ENCODE peak calls at places on chromosomes 13 and 19, in seven cellular contexts. One of them, this sample, is unnamed.

GRCh38 chr13:25217023-25217909 is 45.2 kb upstream of the AMER2 start:
- DNase-seq in NCI-H1436: no peak
- DNase-seq in sciatic nerve: peak
- DNase-seq in uterus: no peak
- DNase-seq in substantia nigra: no peak
- DNase-seq in putamen: no peak
- DNase-seq in activated T-cell treated with anti-CD3 and anti-CD28 coated beads, Interleukin-2, amount 50 U/mL, for 72 hours: peak
- DNase-seq in this sample: no peak

GRCh38 chr19:38977445-38978314 is 2.1 kb upstream of the FBXO17 start:
- DNase-seq in NCI-H1436: no peak
- DNase-seq in sciatic nerve: no peak
- DNase-seq in activated T-cell treated with anti-CD3 and anti-CD28 coated beads, Interleukin-2, amount 50 U/mL, for 72 hours: peak
- DNase-seq in uterus: no peak
- DNase-seq in putamen: no peak
- DNase-seq in substantia nigra: no peak
- DNase-seq in this sample: no peak

GRCh38 chr13:108266316-108266936 is 3.1 kb upstream of the TNFSF13B start:
- DNase-seq in substantia nigra: no peak
- DNase-seq in sciatic nerve: no peak
- DNase-seq in activated T-cell treated with anti-CD3 and anti-CD28 coated beads, Interleukin-2, amount 50 U/mL, for 72 hours: no peak
- DNase-seq in uterus: no peak
- DNase-seq in putamen: no peak
- DNase-seq in NCI-H1436: no peak
- DNase-seq in this sample: no peak

GRCh38 chr19:12779162-12779993 is 4.0 kb upstream of the HOOK2 start:
- DNase-seq in uterus: peak
- DNase-seq in sciatic nerve: peak
- DNase-seq in putamen: no peak
- DNase-seq in NCI-H1436: no peak
- DNase-seq in substantia nigra: no peak
- DNase-seq in activated T-cell treated with anti-CD3 and anti-CD28 coated beads, Interleukin-2, amount 50 U/mL, for 72 hours: peak
- DNase-seq in this sample: no peak

GRCh38 chr19:11699931-11700794 is 38.6 kb downstream of the ZNF823 start:
- DNase-seq in putamen: peak
- DNase-seq in substantia nigra: no peak
- DNase-seq in uterus: no peak
- DNase-seq in NCI-H1436: no peak
- DNase-seq in activated T-cell treated with anti-CD3 and anti-CD28 coated beads, Interleukin-2, amount 50 U/mL, for 72 hours: no peak
- DNase-seq in sciatic nerve: no peak
- DNase-seq in this sample: no peak

GRCh38 chr19:16213076-16213475 is 15.4 kb downstream of the AP1M1 start:
- DNase-seq in NCI-H1436: no peak
- DNase-seq in putamen: no peak
- DNase-seq in activated T-cell treated with anti-CD3 and anti-CD28 coated beads, Interleukin-2, amount 50 U/mL, for 72 hours: no peak
- DNase-seq in uterus: no peak
- DNase-seq in substantia nigra: no peak
- DNase-seq in sciatic nerve: no peak
- DNase-seq in this sample: no peak

GRCh38 chr19:17659996-17660395 is 28.2 kb downstream of the UNC13A start:
- DNase-seq in putamen: no peak
- DNase-seq in uterus: no peak
- DNase-seq in NCI-H1436: no peak
- DNase-seq in activated T-cell treated with anti-CD3 and anti-CD28 coated beads, Interleukin-2, amount 50 U/mL, for 72 hours: no peak
- DNase-seq in sciatic nerve: no peak
- DNase-seq in substantia nigra: no peak
- DNase-seq in this sample: no peak

GRCh38 chr19:35712910-35713845 is 4.6 kb upstream of the KMT2B start:
- DNase-seq in activated T-cell treated with anti-CD3 and anti-CD28 coated beads, Interleukin-2, amount 50 U/mL, for 72 hours: peak
- DNase-seq in sciatic nerve: no peak
- DNase-seq in uterus: no peak
- DNase-seq in substantia nigra: no peak
- DNase-seq in putamen: no peak
- DNase-seq in NCI-H1436: no peak
- DNase-seq in this sample: no peak

GRCh38 chr19:27765397-27765796 is 1447.6 kb downstream of the UQCRFS1 start:
- DNase-seq in activated T-cell treated with anti-CD3 and anti-CD28 coated beads, Interleukin-2, amount 50 U/mL, for 72 hours: no peak
- DNase-seq in uterus: no peak
- DNase-seq in NCI-H1436: no peak
- DNase-seq in substantia nigra: no peak
- DNase-seq in sciatic nerve: peak
- DNase-seq in putamen: no peak
- DNase-seq in this sample: no peak

GRCh38 chr19:3338541-3339181 is 27.7 kb upstream of the NFIC start:
- DNase-seq in sciatic nerve: no peak
- DNase-seq in activated T-cell treated with anti-CD3 and anti-CD28 coated beads, Interleukin-2, amount 50 U/mL, for 72 hours: peak
- DNase-seq in substantia nigra: no peak
- DNase-seq in NCI-H1436: no peak
- DNase-seq in putamen: no peak
- DNase-seq in uterus: peak
- DNase-seq in this sample: no peak

GRCh38 chr13:71968025-71968424 is 101.0 kb upstream of the DACH1 start:
- DNase-seq in uterus: no peak
- DNase-seq in NCI-H1436: no peak
- DNase-seq in putamen: no peak
- DNase-seq in sciatic nerve: no peak
- DNase-seq in substantia nigra: no peak
- DNase-seq in activated T-cell treated with anti-CD3 and anti-CD28 coated beads, Interleukin-2, amount 50 U/mL, for 72 hours: no peak
- DNase-seq in this sample: no peak

GRCh38 chr13:40776232-40776631 is 5.2 kb upstream of the MRPS31 start:
- DNase-seq in putamen: no peak
- DNase-seq in uterus: no peak
- DNase-seq in NCI-H1436: no peak
- DNase-seq in sciatic nerve: no peak
- DNase-seq in substantia nigra: no peak
- DNase-seq in activated T-cell treated with anti-CD3 and anti-CD28 coated beads, Interleukin-2, amount 50 U/mL, for 72 hours: no peak
- DNase-seq in this sample: no peak

GRCh38 chr19:17963936-17964691 is 2.8 kb upstream of the KCNN1 start:
- DNase-seq in sciatic nerve: no peak
- DNase-seq in NCI-H1436: no peak
- DNase-seq in putamen: no peak
- DNase-seq in substantia nigra: no peak
- DNase-seq in activated T-cell treated with anti-CD3 and anti-CD28 coated beads, Interleukin-2, amount 50 U/mL, for 72 hours: no peak
- DNase-seq in uterus: no peak
- DNase-seq in this sample: no peak

GRCh38 chr19:17490411-17490810 is 20.1 kb downstream of the SLC27A1 start:
- DNase-seq in activated T-cell treated with anti-CD3 and anti-CD28 coated beads, Interleukin-2, amount 50 U/mL, for 72 hours: no peak
- DNase-seq in uterus: no peak
- DNase-seq in NCI-H1436: no peak
- DNase-seq in substantia nigra: no peak
- DNase-seq in putamen: no peak
- DNase-seq in sciatic nerve: no peak
- DNase-seq in this sample: no peak

GRCh38 chr13:40480012-40480914 is 186.2 kb downstream of the FOXO1 start:
- DNase-seq in substantia nigra: no peak
- DNase-seq in sciatic nerve: no peak
- DNase-seq in putamen: no peak
- DNase-seq in NCI-H1436: no peak
- DNase-seq in uterus: no peak
- DNase-seq in activated T-cell treated with anti-CD3 and anti-CD28 coated beads, Interleukin-2, amount 50 U/mL, for 72 hours: no peak
- DNase-seq in this sample: no peak

GRCh38 chr13:60583196-60583908 is 186.3 kb downstream of the TDRD3 start:
- DNase-seq in putamen: no peak
- DNase-seq in uterus: no peak
- DNase-seq in activated T-cell treated with anti-CD3 and anti-CD28 coated beads, Interleukin-2, amount 50 U/mL, for 72 hours: no peak
- DNase-seq in sciatic nerve: no peak
- DNase-seq in substantia nigra: no peak
- DNase-seq in NCI-H1436: no peak
- DNase-seq in this sample: no peak